ENCODE peak calls at places on chromosomes 4 and X, in seven cellular contexts. X is SK-N-SH, M is HCT116, V is K562, C is HepG2, G is GM12878, U is H1. E is an unnamed sample.

GRCh38 chr4:110510955-110511544 is 35.1 kb downstream of the ENPEP start:
- DNase-seq in M (peak), X (peak), V (peak), U (no peak), C (peak), G (no peak), E (peak)

GRCh38 chr4:159069922-159070321 is 33.0 kb upstream of the RAPGEF2 start:
- DNase-seq in M (no peak), C (no peak), X (no peak), G (no peak), U (no peak), V (no peak), E (no peak)

GRCh38 chr4:105619193-105619931 is 66.9 kb downstream of the ARHGEF38 start:
- DNase-seq in V (no peak), C (no peak), M (no peak), X (peak), G (no peak), U (no peak), E (peak)

GRCh38 chrX:106564986-106565385 is 46.8 kb upstream of the RADX start:
- DNase-seq in G (no peak), X (no peak), U (no peak), V (no peak), C (no peak), M (no peak), E (no peak)

GRCh38 chrX:10197597-10198210 is 40.9 kb downstream of the CLCN4 start:
- DNase-seq in V (no peak), X (no peak), U (no peak), M (no peak), C (no peak), G (no peak), E (no peak)

GRCh38 chr4:165877291-165877690 is 4.3 kb downstream of the TLL1 start:
- DNase-seq in M (no peak), G (no peak), U (no peak), C (no peak), V (no peak), X (no peak), E (no peak)

GRCh38 chr4:27716693-27717505 is 856.3 kb downstream of the STIM2 start:
- DNase-seq in M (no peak), V (no peak), X (no peak), U (no peak), C (no peak), G (no peak), E (no peak)

GRCh38 chr4:53905935-53906377 is 158.4 kb downstream of the CHIC2 start:
- DNase-seq in M (no peak), C (peak), G (peak), U (no peak), X (peak), V (no peak), E (peak)

GRCh38 chrX:107729558-107730297 is 45.9 kb downstream of the TSC22D3 start:
- DNase-seq in M (no peak), C (no peak), U (no peak), X (no peak), V (no peak), G (no peak), E (no peak)

DNA sequence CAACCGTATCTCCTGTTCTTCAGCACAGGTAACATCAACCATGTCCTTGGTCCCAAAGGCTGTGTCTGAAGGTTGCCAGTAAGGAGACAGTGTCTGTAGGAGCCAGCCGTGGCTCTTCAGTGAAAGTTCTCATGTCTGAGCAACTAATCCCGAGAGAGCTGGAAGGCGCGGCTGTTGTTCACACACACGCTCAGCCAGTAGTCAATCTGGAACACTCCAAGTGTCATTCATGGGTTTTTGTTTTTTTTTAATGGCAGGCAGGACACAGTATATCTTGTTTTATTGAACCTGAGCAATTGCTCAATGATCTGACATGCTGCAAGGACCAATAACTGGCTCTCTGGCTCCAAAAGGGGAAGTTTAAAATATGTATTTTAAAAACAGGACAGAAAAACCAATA is 48.4 kb upstream of the MAP3K15 start:
- DNase-seq in U (no peak), G (no peak), M (no peak), C (no peak), X (no peak), V (no peak), E (no peak)
- TF ChIP-seq JUND in U (no peak), G (no peak), M (no peak), C (no peak), X (no peak), V (no peak), E (no peak)

GRCh38 chrX:55715847-55716246 is 1.7 kb upstream of the RRAGB start:
- DNase-seq in X (no peak), C (peak), U (no peak), M (no peak), G (no peak), V (peak), E (no peak)
- TF ChIP-seq JUND in X (no peak), C (no peak), U (no peak), M (no peak), G (no peak), V (no peak), E (no peak)

DNA sequence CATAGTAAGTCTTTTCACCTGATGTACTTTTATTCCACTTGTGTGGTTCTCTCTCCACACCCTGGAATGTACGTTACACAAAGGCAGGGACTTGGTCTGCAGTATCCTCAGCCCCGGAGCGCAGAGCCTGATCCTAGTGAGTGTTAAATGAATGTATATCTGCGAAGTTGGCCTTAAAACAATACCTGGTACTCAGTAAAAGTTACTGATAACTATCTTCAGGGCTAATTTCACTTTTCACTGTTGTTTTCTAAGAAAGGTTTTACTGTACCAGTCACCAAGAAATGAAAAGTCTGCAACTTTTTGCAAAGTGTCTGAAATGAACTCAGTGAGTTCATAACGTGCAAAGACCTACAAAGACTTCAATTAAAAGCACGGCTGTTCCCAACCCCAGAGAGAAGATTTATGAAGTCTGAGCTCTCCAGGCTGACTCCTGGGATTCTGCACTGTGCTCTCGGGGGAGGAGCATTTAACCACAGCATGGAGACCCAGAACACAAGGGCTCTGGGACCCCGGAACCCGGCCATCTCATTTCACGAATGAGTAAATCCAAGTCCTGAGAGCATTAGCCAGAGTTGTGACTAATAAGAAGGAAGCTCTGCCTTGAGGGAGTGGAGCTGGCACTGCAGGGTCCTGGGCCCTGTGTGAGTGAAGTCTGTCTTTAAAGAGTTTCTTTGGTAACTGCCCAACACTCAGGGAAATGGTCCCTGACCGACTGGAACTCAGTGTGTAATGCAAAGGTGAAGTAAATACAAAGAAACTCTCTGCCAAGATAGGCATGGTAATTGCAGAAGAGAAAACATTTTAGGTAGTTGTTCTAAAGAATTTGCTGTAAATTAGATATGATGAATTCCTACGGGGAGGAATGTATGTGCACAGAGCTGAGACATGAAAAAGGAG is 165.8 kb downstream of the NSUN7 start:
- DNase-seq in U (no peak), V (no peak), M (no peak), X (no peak), G (no peak), C (no peak), E (no peak)
- TF ChIP-seq JUND in U (no peak), V (no peak), M (no peak), X (peak), G (no peak), C (no peak), E (no peak)

GRCh38 chr4:184255917-184256642 is 38.4 kb upstream of the ENPP6 start:
- DNase-seq in C (no peak), M (no peak), V (no peak), G (no peak), X (no peak), U (no peak), E (no peak)

GRCh38 chr4:184253072-184253420 is 35.4 kb upstream of the ENPP6 start:
- DNase-seq in G (no peak), C (no peak), U (no peak), M (no peak), V (no peak), X (no peak), E (no peak)

GRCh38 chr4:184252136-184253071 is 34.7 kb upstream of the ENPP6 start:
- DNase-seq in C (no peak), M (no peak), G (no peak), X (no peak), V (no peak), U (no peak), E (no peak)

GRCh38 chr4:184259081-184259480 is 41.4 kb upstream of the ENPP6 start:
- DNase-seq in U (no peak), G (no peak), M (no peak), C (no peak), X (no peak), V (no peak), E (no peak)

DNA sequence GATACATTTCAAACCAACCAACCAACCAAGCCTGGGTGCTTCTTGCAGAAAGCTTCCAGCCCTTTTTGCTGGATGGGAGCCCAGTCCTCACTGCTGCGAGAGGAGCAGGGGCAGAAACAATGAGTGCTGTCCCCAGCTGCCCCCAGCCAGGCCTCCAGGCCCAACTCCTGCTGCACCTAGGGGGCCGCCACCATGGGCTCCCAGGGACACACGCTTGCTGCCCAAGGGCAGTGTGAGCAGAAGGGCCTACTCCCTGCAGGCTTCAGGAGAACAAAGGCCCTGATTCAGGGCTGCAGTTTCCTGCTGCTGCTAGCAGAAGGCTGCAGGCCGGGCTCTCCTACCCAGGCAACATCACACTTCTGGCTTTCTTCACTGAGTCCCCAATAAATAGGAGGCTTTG is 37.7 kb upstream of the ENPP6 start:
- DNase-seq in C (no peak), U (no peak), M (no peak), G (no peak), X (peak), V (no peak), E (no peak)
- TF ChIP-seq JUND in C (no peak), U (no peak), M (no peak), G (no peak), X (no peak), V (no peak), E (no peak)

DNA sequence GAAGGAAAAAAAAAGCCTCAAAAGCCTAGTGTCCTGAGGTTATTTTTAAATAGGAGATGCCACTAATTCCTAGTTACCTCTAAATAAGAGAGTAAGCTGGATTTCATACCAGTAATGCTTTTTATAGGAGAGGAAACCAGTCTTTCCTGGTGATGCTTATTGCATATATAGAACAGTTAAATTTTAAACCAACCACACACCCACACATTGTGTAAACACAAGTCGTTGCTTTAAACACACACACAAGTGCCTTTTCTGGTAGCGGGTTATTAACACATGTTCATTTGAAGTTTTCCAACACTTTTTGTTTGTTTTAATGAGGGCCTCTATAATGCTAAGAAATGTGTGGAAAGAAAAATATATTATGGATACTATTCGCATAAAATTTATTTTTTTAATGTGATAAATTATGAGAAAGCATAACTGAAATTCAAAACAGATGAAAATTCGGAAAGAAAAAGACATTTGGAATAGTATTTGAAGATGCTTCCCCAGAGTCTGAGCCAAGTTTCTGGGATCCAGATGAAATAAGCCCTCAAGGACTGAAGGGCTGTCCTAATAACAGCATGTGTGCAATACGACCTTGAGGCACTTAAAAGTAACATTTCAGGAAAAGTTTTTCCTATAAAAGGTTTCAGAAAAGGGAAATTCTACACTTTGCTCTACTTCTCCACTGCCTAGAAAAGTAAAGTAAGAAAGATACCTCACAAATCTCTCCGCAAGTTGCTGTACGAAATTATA is 2.0 kb downstream of the ANTXR2 start:
- DNase-seq in X (no peak), C (peak), G (no peak), M (no peak), U (no peak), V (peak), E (no peak)
- TF ChIP-seq JUND in X (no peak), C (no peak), G (no peak), M (no peak), U (no peak), V (no peak), E (no peak)

GRCh38 chr4:2321279-2322196 is 59.6 kb upstream of the MXD4 start:
- DNase-seq in V (no peak), G (no peak), C (no peak), X (no peak), M (no peak), U (no peak), E (no peak)
- TF ChIP-seq JUND in V (no peak), G (no peak), C (no peak), X (no peak), M (no peak), U (no peak), E (no peak)

DNA sequence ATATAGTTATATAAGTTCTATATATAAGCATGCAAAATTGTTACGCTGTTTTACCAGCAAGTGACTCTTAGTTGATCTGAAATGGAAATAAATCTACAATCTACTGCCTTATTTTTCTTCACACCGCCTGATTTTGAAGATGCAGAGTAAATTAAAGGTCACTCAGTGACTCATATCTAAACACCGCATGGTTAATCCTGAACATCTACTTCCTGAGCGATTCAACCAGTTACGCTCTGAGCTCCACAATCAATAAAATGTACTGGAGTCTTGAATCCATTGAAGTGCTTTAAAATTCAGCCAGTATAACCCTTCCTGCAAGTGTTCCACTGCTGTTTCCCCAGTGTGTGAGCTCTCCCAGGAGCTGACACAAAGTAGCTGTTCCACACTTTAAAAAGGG is 192.8 kb downstream of the SLC7A11 start:
- DNase-seq in U (no peak), C (no peak), X (no peak), M (peak), V (no peak), G (no peak), E (no peak)
- TF ChIP-seq JUND in U (no peak), C (no peak), X (no peak), M (peak), V (no peak), G (no peak), E (no peak)

GRCh38 chr4:15963001-15963451 is at the start of gene FGFBP2:
- DNase-seq in G (no peak), X (peak), V (peak), C (peak), U (no peak), M (peak), E (peak)
- TF ChIP-seq JUND in G (no peak), X (no peak), V (no peak), C (no peak), U (no peak), M (no peak), E (no peak)

GRCh38 chr4:37765741-37766140 is 60.7 kb upstream of the PGM2 start:
- DNase-seq in G (peak), X (no peak), C (peak), M (no peak), V (no peak), U (no peak), E (peak)
- TF ChIP-seq JUND in G (no peak), X (no peak), C (peak), M (no peak), V (no peak), U (no peak), E (no peak)

E was measured in T47D.